ENCODE peak calls at places on chromosomes 13 and 19, in four cellular contexts. K, Q, R and U are unnamed samples.

GRCh38 chr13:27619711-27620376 is 485 bp downstream of the LNX2 start:
- DNase-seq in K (peak), Q (no peak), R (no peak), U (peak)

GRCh38 chr19:50458396-50459066 is 17.8 kb upstream of the EMC10 start:
- DNase-seq in K (no peak), Q (no peak), R (no peak), U (no peak)

GRCh38 chr19:29671393-29672076 is 6.3 kb downstream of the PLEKHF1 start:
- DNase-seq in K (peak), Q (peak), R (no peak), U (peak)

GRCh38 chr19:5667751-5668271 is 12.5 kb downstream of the MICOS13 start:
- DNase-seq in K (no peak), Q (no peak), R (peak), U (no peak)

GRCh38 chr19:42420055-42420544 is 7.1 kb downstream of the LIPE start:
- DNase-seq in K (peak), Q (no peak), R (peak), U (peak)

GRCh38 chr19:32387701-32388392 is 17.7 kb upstream of the DPY19L3 start:
- DNase-seq in K (no peak), Q (no peak), R (no peak), U (no peak)

GRCh38 chr19:10478903-10479384 is 24.2 kb downstream of the KEAP1 start:
- DNase-seq in K (peak), Q (peak), R (peak), U (peak)

GRCh38 chr13:99395436-99395835 is 88.2 kb upstream of the GPR183 start:
- DNase-seq in K (no peak), Q (no peak), R (no peak), U (no peak)

GRCh38 chr19:42461700-42462324 is 19.1 kb upstream of the CXCL17 start:
- DNase-seq in K (no peak), Q (no peak), R (no peak), U (no peak)

GRCh38 chr19:10603084-10603872 is 16.2 kb upstream of the AP1M2 start:
- DNase-seq in K (peak), Q (no peak), R (peak), U (peak)

GRCh38 chr19:3250675-3251074 is 26.2 kb downstream of the CELF5 start:
- DNase-seq in K (peak), Q (no peak), R (no peak), U (peak)

GRCh38 chr13:44317752-44318550 is 55.7 kb upstream of the SERP2 start:
- DNase-seq in K (no peak), Q (no peak), R (no peak), U (no peak)

GRCh38 chr13:98202026-98202425 is 25.0 kb upstream of the RNF113B start:
- DNase-seq in K (peak), Q (no peak), R (peak), U (no peak)

GRCh38 chr19:32351807-32352630 is 6.6 kb downstream of the ZNF507 start:
- DNase-seq in K (no peak), Q (no peak), R (no peak), U (no peak)

GRCh38 chr19:40691421-40692211 is 1.2 kb upstream of the NUMBL start:
- DNase-seq in K (no peak), Q (no peak), R (peak), U (peak)

GRCh38 chr13:111483621-111483987 is 163.2 kb downstream of the TEX29 start:
- DNase-seq in K (no peak), Q (no peak), R (no peak), U (no peak)

GRCh38 chr13:102197193-102197592 is 204.7 kb downstream of the FGF14 start:
- DNase-seq in K (peak), Q (no peak), R (peak), U (peak)

GRCh38 chr19:39607561-39607960 is 5.2 kb downstream of the LGALS13 start:
- DNase-seq in K (no peak), Q (no peak), R (no peak), U (no peak)

GRCh38 chr13:31050486-31051400 is 111.0 kb downstream of the HSPH1 start:
- DNase-seq in K (no peak), Q (no peak), R (peak), U (no peak)

GRCh38 chr19:29680447-29680846 is 15.2 kb downstream of the PLEKHF1 start:
- DNase-seq in K (peak), Q (no peak), R (no peak), U (peak)

GRCh38 chr13:46041335-46041934 is 11.1 kb downstream of the ZC3H13 start:
- DNase-seq in K (no peak), Q (no peak), R (no peak), U (no peak)

GRCh38 chr13:46146898-46147297 is 35.1 kb downstream of the LCP1 start:
- DNase-seq in K (no peak), Q (no peak), R (peak), U (no peak)

GRCh38 chr13:49571299-49572240 is 13.8 kb downstream of the RCBTB1 start:
- DNase-seq in K (peak), Q (no peak), R (no peak), U (no peak)

GRCh38 chr13:49563513-49563912 is 21.8 kb downstream of the RCBTB1 start:
- DNase-seq in K (no peak), Q (no peak), R (no peak), U (no peak)

GRCh38 chr13:49569993-49570689 is 15.2 kb downstream of the RCBTB1 start:
- DNase-seq in K (peak), Q (no peak), R (no peak), U (peak)

GRCh38 chr13:49567501-49567900 is 17.9 kb downstream of the RCBTB1 start:
- DNase-seq in K (no peak), Q (no peak), R (no peak), U (no peak)
- TF ChIP-seq CTCF in K (no peak), Q (no peak), R (no peak), U (no peak)

GRCh38 chr13:81012031-81012430 is 671.1 kb upstream of the SPRY2 start:
- DNase-seq in K (no peak), Q (no peak), R (no peak), U (no peak)
- TF ChIP-seq CTCF in K (no peak), Q (no peak), R (no peak), U (no peak)

GRCh38 chr19:7419777-7420439 is 68.9 kb downstream of the PEX11G start:
- DNase-seq in K (no peak), Q (no peak), R (no peak), U (no peak)

GRCh38 chr19:7419153-7419552 is 69.7 kb downstream of the PEX11G start:
- DNase-seq in K (no peak), Q (no peak), R (no peak), U (no peak)

GRCh38 chr19:7418575-7418974 is 69.8 kb downstream of the ARHGEF18 start:
- DNase-seq in K (no peak), Q (no peak), R (no peak), U (no peak)

GRCh38 chr19:7415857-7416371 is 67.2 kb downstream of the ARHGEF18 start:
- DNase-seq in K (no peak), Q (no peak), R (no peak), U (no peak)

DNA sequence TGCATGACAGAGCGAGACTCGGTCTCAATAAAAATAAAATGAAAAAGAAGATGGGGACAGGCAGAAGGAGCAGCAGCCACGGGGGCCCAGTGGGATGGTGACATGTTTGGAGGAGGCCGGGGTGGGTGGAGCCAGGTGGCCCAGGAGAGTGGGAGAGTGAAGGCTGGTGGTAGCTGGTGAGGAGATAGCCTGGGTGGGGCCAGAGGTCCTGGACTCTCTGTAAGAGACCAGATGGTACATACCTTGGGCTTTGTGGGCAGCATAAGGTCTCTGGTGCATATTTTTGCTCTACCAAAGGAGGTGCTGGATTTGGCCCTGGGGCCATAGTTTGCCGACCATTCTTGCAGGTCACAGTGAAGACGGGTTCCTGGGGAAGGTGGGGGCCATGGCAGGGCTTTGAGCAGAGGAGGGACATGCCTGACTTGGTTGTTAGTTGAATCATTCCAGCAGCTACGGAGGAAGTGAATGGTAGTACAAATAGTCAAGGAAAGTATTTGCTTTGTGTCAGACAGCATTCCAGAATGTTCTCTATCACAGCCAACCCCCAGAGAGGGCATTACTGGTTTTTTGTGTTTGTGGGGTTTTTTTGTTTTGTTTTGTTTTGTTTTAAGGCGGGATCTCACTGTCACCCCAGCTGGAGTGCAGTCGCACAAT is 69.1 kb downstream of the ARHGEF18 start:
- DNase-seq in K (no peak), Q (no peak), R (no peak), U (no peak)
- TF ChIP-seq CTCF in K (no peak), Q (no peak), R (no peak), U (no peak)

DNA sequence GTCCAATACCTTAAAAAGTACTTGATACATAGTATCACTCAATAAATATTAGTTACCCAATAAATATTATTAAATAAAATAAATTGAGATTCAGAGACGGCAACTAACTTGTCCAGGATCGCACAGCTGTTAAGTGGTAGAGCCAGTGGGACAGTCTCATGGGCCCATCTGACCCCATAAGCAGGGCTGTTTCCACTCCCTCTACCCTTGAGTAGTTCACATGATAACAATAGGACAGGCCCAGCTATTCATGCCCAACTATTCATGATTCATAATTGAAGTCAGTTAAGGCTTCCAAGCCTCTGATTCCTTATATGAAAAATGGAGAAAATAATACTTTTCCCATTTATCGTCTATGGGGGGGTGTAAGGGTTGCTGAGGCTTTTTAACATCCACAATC is 78.2 kb downstream of the C13orf42 start:
- DNase-seq in K (no peak), Q (no peak), R (no peak), U (no peak)
- TF ChIP-seq CTCF in K (no peak), Q (no peak), R (no peak), U (no peak)

GRCh38 chr19:17079710-17080440 is 4.3 kb downstream of the MYO9B start:
- DNase-seq in K (peak), Q (peak), R (peak), U (peak)
- TF ChIP-seq CTCF in K (peak), Q (no peak), R (no peak), U (no peak)

GRCh38 chr13:49954674-49955455 is 18.7 kb upstream of the SPRYD7 start:
- DNase-seq in K (no peak), Q (no peak), R (no peak), U (no peak)

GRCh38 chr13:49956131-49956530 is 20.0 kb upstream of the SPRYD7 start:
- DNase-seq in K (no peak), Q (no peak), R (no peak), U (no peak)

GRCh38 chr13:49952168-49952567 is 16.0 kb upstream of the SPRYD7 start:
- DNase-seq in K (no peak), Q (no peak), R (no peak), U (no peak)

GRCh38 chr13:49958321-49958720 is 22.2 kb upstream of the SPRYD7 start:
- DNase-seq in K (no peak), Q (no peak), R (peak), U (no peak)

GRCh38 chr13:49953560-49953959 is 17.4 kb upstream of the SPRYD7 start:
- DNase-seq in K (no peak), Q (no peak), R (no peak), U (no peak)
- TF ChIP-seq CTCF in K (no peak), Q (no peak), R (no peak), U (no peak)